ENCODE peak calls at places on chromosome 10, in seven cellular contexts. C is transverse colon, P is mammary epithelial cell, U is cardiac fibroblast, Y is neural progenitor cell, W is A549, O is left ventricle myocardium inferior. T is an unnamed sample.

GRCh38 chr10:110413903-110414562 is 83.7 kb upstream of the DUSP5 start:
- DNase-seq in Y (no peak), P (no peak), C (no peak), O (no peak), W (peak), U (peak), T (no peak)

GRCh38 chr10:93150289-93150688 is 76.6 kb downstream of the CYP26A1 start:
- DNase-seq in P (peak), U (peak), O (no peak), Y (no peak), C (no peak), W (no peak), T (no peak)

GRCh38 chr10:46325021-46325420 is 38.2 kb downstream of the ANTXRL start:
- DNase-seq in C (no peak), W (peak), Y (no peak), O (no peak), U (peak), P (no peak), T (no peak)

GRCh38 chr10:20085115-20085514 is 268.9 kb downstream of the PLXDC2 start:
- DNase-seq in P (no peak), C (no peak), U (no peak), W (no peak), O (no peak), Y (no peak), T (no peak)

GRCh38 chr10:47358457-47358856 is 10.3 kb downstream of the RBP3 start:
- DNase-seq in Y (no peak), U (no peak), C (no peak), W (no peak), O (no peak), P (no peak), T (no peak)

GRCh38 chr10:119871881-119872609 is 598 bp downstream of the MCMBP start:
- DNase-seq in O (peak), P (peak), Y (peak), C (peak), W (peak), U (peak), T (no peak)

GRCh38 chr10:103888113-103888841 is 29.7 kb downstream of the STN1 start:
- DNase-seq in W (peak), P (peak), C (peak), O (peak), Y (no peak), U (peak), T (no peak)

GRCh38 chr10:46543379-46544014 is 13.0 kb downstream of the GPRIN2 start:
- DNase-seq in C (peak), P (no peak), O (peak), Y (no peak), U (no peak), W (no peak), T (no peak)

GRCh38 chr10:31321396-31321941 is 2.5 kb downstream of the ZEB1 start:
- DNase-seq in W (no peak), O (no peak), Y (peak), C (peak), P (no peak), U (peak), T (no peak)

GRCh38 chr10:1629326-1630036 is 107.8 kb downstream of the ADARB2 start:
- DNase-seq in Y (peak), W (no peak), C (no peak), P (no peak), O (no peak), U (no peak), T (no peak)

GRCh38 chr10:97179731-97180366 is 5.9 kb downstream of the SLIT1 start:
- DNase-seq in C (no peak), Y (peak), U (no peak), P (no peak), W (no peak), O (no peak), T (no peak)

GRCh38 chr10:13699216-13699615 is 112.5 kb downstream of the PRPF18 start:
- DNase-seq in W (no peak), O (peak), Y (no peak), C (no peak), P (no peak), U (no peak), T (no peak)

GRCh38 chr10:91251430-91252056 is 31.1 kb downstream of the PCGF5 start:
- DNase-seq in P (peak), O (peak), U (peak), C (peak), W (peak), Y (peak), T (peak)

GRCh38 chr10:79399242-79399831 is 46.1 kb downstream of the ZCCHC24 start:
- DNase-seq in Y (peak), O (peak), C (peak), P (peak), W (no peak), U (peak), T (peak)

GRCh38 chr10:24680647-24681475 is 42.8 kb downstream of the ARHGAP21 start:
- DNase-seq in Y (no peak), U (peak), W (no peak), O (no peak), P (no peak), C (no peak), T (no peak)

DNA sequence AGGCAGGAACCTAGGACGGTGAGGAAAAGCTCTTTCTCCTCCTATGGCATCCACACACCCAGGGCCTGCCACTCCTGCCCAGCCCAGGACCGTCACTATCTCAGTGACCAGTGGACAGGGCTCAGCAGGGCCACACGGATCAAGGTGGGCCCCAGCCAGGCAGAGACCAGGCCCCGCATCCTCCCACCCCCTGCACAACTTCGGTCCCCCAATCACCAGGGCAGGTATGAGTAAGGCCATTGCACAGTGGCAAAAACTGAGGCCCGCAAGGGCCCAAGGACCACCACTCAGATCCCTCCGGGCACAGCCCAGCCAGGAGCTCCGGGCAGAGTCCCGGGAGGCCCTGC is 30.3 kb downstream of the OAT start:
- DNase-seq in Y (no peak), C (no peak), W (no peak), U (no peak), O (no peak), P (no peak), T (no peak)
- H3K4me3 ChIP-seq in Y (peak), C (peak), W (peak), U (no peak), O (peak), P (no peak), T (no peak)

GRCh38 chr10:124019886-124020797 is 73.3 kb downstream of the CHST15 start:
- DNase-seq in Y (peak), C (no peak), O (no peak), W (no peak), P (no peak), U (no peak), T (no peak)
- TF ChIP-seq CTCF in Y (no peak), C (no peak), O (no peak), W (no peak), P (no peak), U (no peak), T (no peak)

GRCh38 chr10:100519321-100520051 is at the start of gene SEC31B:
- DNase-seq in C (peak), O (peak), Y (peak), W (no peak), U (no peak), P (no peak), T (no peak)
- H3K4me3 ChIP-seq in C (peak), O (peak), Y (peak), W (no peak), U (peak), P (peak), T (peak)

GRCh38 chr10:127813290-127813689 is 76.3 kb downstream of the FOXI2 start:
- DNase-seq in Y (peak), P (no peak), U (peak), O (no peak), C (no peak), W (no peak), T (no peak)
- TF ChIP-seq CTCF in Y (peak), P (peak), U (no peak), O (peak), C (no peak), W (peak), T (no peak)

GRCh38 chr10:11631890-11632587 is 20.6 kb upstream of the USP6NL start:
- DNase-seq in Y (no peak), O (no peak), C (peak), P (no peak), U (no peak), W (no peak), T (no peak)
- H3K4me3 ChIP-seq in Y (no peak), O (no peak), C (no peak), P (no peak), U (no peak), W (no peak), T (no peak)

GRCh38 chr10:61592581-61592980 is 70.1 kb upstream of the CABCOCO1 start:
- DNase-seq in O (no peak), P (peak), C (no peak), W (peak), U (peak), Y (peak), T (no peak)
- TF ChIP-seq CTCF in O (no peak), P (peak), C (no peak), W (no peak), U (peak), Y (peak), T (peak)

DNA sequence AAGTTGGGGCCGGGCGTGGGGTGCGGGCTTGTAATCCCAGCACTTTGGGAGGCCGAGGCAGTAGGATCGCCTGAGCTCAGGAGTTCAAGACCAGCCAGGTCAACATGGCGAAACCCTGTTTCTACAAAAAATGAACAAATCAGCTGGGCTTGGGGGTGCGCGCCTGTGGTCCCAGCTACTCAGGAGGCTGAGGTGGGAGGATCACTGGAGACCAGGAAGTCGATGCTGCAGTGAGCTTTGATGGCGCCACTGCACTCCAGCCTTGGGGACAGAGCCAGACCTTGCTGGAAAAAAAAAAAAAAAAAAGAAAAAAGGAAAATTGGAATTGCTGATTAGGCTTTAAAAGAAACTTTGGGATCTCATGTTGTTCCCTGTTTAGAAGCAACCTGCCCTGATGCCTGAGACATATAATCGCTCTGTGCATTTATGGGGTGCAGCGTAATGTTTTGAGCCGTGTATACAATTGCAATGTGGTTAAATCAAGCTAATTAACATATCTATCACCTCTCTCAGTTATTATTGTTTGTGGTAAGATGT is 849 bp downstream of the AKR1E2 start:
- DNase-seq in C (no peak), Y (no peak), U (no peak), W (no peak), O (no peak), P (no peak), T (no peak)
- H3K4me3 ChIP-seq in C (peak), Y (peak), U (peak), W (peak), O (peak), P (no peak), T (peak)

GRCh38 chr10:84214612-84215235 is 10.6 kb downstream of the LRIT2 start:
- DNase-seq in P (peak), C (peak), O (no peak), U (peak), W (peak), Y (peak), T (no peak)
- TF ChIP-seq CTCF in P (peak), C (no peak), O (peak), U (peak), W (peak), Y (peak), T (peak)

T was measured in AG04449.